ENCODE peak calls at places on chromosomes 3 and 15, in five cellular contexts. One of them, this sample, is unnamed.

GRCh38 chr3:11020764-11021163 is 28.2 kb downstream of the SLC6A1 start:
- DNase-seq in activated CD4-positive, alpha-beta T cell treated with anti-CD3 and anti-CD28 coated beads for 48 hours: no peak
- DNase-seq in GM20000: no peak
- DNase-seq in NCI-H2029: no peak
- DNase-seq in CMK: no peak
- DNase-seq in this sample: no peak

GRCh38 chr15:38652998-38653397 is 88.4 kb upstream of the RASGRP1 start:
- DNase-seq in activated CD4-positive, alpha-beta T cell treated with anti-CD3 and anti-CD28 coated beads for 48 hours: peak; percentile 69
- DNase-seq in GM20000: no peak
- DNase-seq in NCI-H2029: no peak
- DNase-seq in CMK: no peak
- DNase-seq in this sample: no peak

GRCh38 chr15:51727141-51727897 is 10.1 kb downstream of the LYSMD2 start:
- DNase-seq in activated CD4-positive, alpha-beta T cell treated with anti-CD3 and anti-CD28 coated beads for 48 hours: peak; percentile 30
- DNase-seq in GM20000: no peak
- DNase-seq in NCI-H2029: no peak
- DNase-seq in CMK: no peak
- DNase-seq in this sample: no peak

GRCh38 chr3:86175593-86175992 is 815.4 kb downstream of the VGLL3 start:
- DNase-seq in activated CD4-positive, alpha-beta T cell treated with anti-CD3 and anti-CD28 coated beads for 48 hours: no peak
- DNase-seq in GM20000: no peak
- DNase-seq in NCI-H2029: no peak
- DNase-seq in CMK: no peak
- DNase-seq in this sample: no peak

GRCh38 chr3:13526626-13526949 is 22.3 kb upstream of the FBLN2 start:
- DNase-seq in activated CD4-positive, alpha-beta T cell treated with anti-CD3 and anti-CD28 coated beads for 48 hours: no peak
- DNase-seq in GM20000: no peak
- DNase-seq in NCI-H2029: no peak
- DNase-seq in CMK: no peak
- DNase-seq in this sample: no peak

GRCh38 chr3:183330881-183331280 is 77.8 kb downstream of the B3GNT5 start:
- DNase-seq in activated CD4-positive, alpha-beta T cell treated with anti-CD3 and anti-CD28 coated beads for 48 hours: no peak
- DNase-seq in GM20000: no peak
- DNase-seq in NCI-H2029: no peak
- DNase-seq in CMK: no peak
- DNase-seq in this sample: no peak

GRCh38 chr3:153818338-153818737 is 302.9 kb upstream of the ARHGEF26 start:
- DNase-seq in activated CD4-positive, alpha-beta T cell treated with anti-CD3 and anti-CD28 coated beads for 48 hours: no peak
- DNase-seq in GM20000: no peak
- DNase-seq in NCI-H2029: no peak
- DNase-seq in CMK: no peak
- DNase-seq in this sample: no peak

GRCh38 chr15:48358229-48358641 is 27.0 kb downstream of the DUT start:
- DNase-seq in activated CD4-positive, alpha-beta T cell treated with anti-CD3 and anti-CD28 coated beads for 48 hours: no peak
- DNase-seq in GM20000: peak; percentile 29
- DNase-seq in NCI-H2029: no peak
- DNase-seq in CMK: no peak
- DNase-seq in this sample: peak; percentile 68

GRCh38 chr15:36469567-36469966 is 109.9 kb upstream of the CDIN1 start:
- DNase-seq in activated CD4-positive, alpha-beta T cell treated with anti-CD3 and anti-CD28 coated beads for 48 hours: no peak
- DNase-seq in GM20000: no peak
- DNase-seq in NCI-H2029: no peak
- DNase-seq in CMK: no peak
- DNase-seq in this sample: no peak

This sample was measured in A673.